ENCODE peak calls at places on chromosomes 12 and 14, in five cellular contexts. One of them, this sample, is unnamed. For H3K4me1, the result is how much of the 10 kb centered on the place peaks cover.

GRCh38 chr12:43551971-43552559 is at the start of gene ADAMTS20:
- DNase-seq in left ventricle myocardium inferior: no peak
- DNase-seq in aorta: no peak
- DNase-seq in keratinocyte: no peak
- DNase-seq in cardiac muscle cell: peak
- DNase-seq in this sample: peak

GRCh38 chr12:99722690-99723486 is 75.3 kb downstream of the GARIN6 start:
- DNase-seq in left ventricle myocardium inferior: no peak
- DNase-seq in aorta: no peak
- DNase-seq in keratinocyte: no peak
- DNase-seq in cardiac muscle cell: no peak
- DNase-seq in this sample: peak

GRCh38 chr14:30296956-30297405 is 262.0 kb upstream of the G2E3 start:
- DNase-seq in left ventricle myocardium inferior: no peak
- DNase-seq in aorta: no peak
- DNase-seq in keratinocyte: no peak
- DNase-seq in cardiac muscle cell: no peak
- DNase-seq in this sample: no peak

GRCh38 chr12:126512916-126513913 is 1448.0 kb downstream of the AACS start:
- DNase-seq in left ventricle myocardium inferior: no peak
- DNase-seq in aorta: no peak
- DNase-seq in keratinocyte: no peak
- DNase-seq in cardiac muscle cell: no peak
- DNase-seq in this sample: no peak

GRCh38 chr14:63510538-63510937 is 32.6 kb downstream of the PPP2R5E start:
- DNase-seq in left ventricle myocardium inferior: no peak
- DNase-seq in aorta: no peak
- DNase-seq in keratinocyte: no peak
- DNase-seq in cardiac muscle cell: no peak
- DNase-seq in this sample: no peak

GRCh38 chr12:14272954-14273910 is 92.2 kb upstream of the ATF7IP start:
- DNase-seq in left ventricle myocardium inferior: no peak
- DNase-seq in aorta: no peak
- DNase-seq in keratinocyte: peak
- DNase-seq in cardiac muscle cell: no peak
- DNase-seq in this sample: no peak

GRCh38 chr14:50389668-50390441 is 6.8 kb downstream of the CDKL1 start:
- DNase-seq in left ventricle myocardium inferior: no peak
- DNase-seq in aorta: no peak
- DNase-seq in keratinocyte: no peak
- DNase-seq in cardiac muscle cell: no peak
- DNase-seq in this sample: no peak

GRCh38 chr12:29146201-29146600 is 2.9 kb upstream of the FAR2 start:
- DNase-seq in left ventricle myocardium inferior: no peak
- DNase-seq in aorta: no peak
- DNase-seq in keratinocyte: no peak
- DNase-seq in cardiac muscle cell: no peak
- DNase-seq in this sample: no peak

GRCh38 chr12:116370004-116370404 is 92.5 kb upstream of the MED13L start:
- DNase-seq in left ventricle myocardium inferior: no peak
- DNase-seq in aorta: no peak
- DNase-seq in keratinocyte: no peak
- DNase-seq in cardiac muscle cell: peak
- DNase-seq in this sample: no peak

GRCh38 chr12:5442251-5443006 is 10.5 kb downstream of the NTF3 start:
- DNase-seq in left ventricle myocardium inferior: no peak
- DNase-seq in aorta: no peak
- DNase-seq in keratinocyte: no peak
- DNase-seq in cardiac muscle cell: peak
- DNase-seq in this sample: no peak

GRCh38 chr14:41605550-41606248 is 977 bp upstream of the LRFN5 start:
- DNase-seq in left ventricle myocardium inferior: no peak
- DNase-seq in aorta: no peak
- DNase-seq in keratinocyte: no peak
- DNase-seq in cardiac muscle cell: peak
- DNase-seq in this sample: peak

GRCh38 chr12:5969156-5969973 is 24.3 kb upstream of the ANO2 start:
- DNase-seq in left ventricle myocardium inferior: no peak
- DNase-seq in aorta: no peak
- DNase-seq in keratinocyte: no peak
- DNase-seq in cardiac muscle cell: no peak
- DNase-seq in this sample: peak

GRCh38 chr12:116539905-116540482 is 19.2 kb upstream of the MAP1LC3B2 start:
- DNase-seq in left ventricle myocardium inferior: peak
- DNase-seq in aorta: peak
- DNase-seq in keratinocyte: no peak
- DNase-seq in cardiac muscle cell: peak
- DNase-seq in this sample: peak

GRCh38 chr14:64943556-64943955 is 1.0 kb upstream of the GPX2 start:
- DNase-seq in left ventricle myocardium inferior: no peak
- DNase-seq in aorta: no peak
- DNase-seq in keratinocyte: no peak
- DNase-seq in cardiac muscle cell: no peak
- DNase-seq in this sample: no peak

GRCh38 chr12:117363953-117364486 is 2.6 kb upstream of the NOS1 start:
- DNase-seq in left ventricle myocardium inferior: no peak
- DNase-seq in aorta: no peak
- DNase-seq in keratinocyte: no peak
- DNase-seq in cardiac muscle cell: no peak
- DNase-seq in this sample: no peak

GRCh38 chr12:118925407-118926202 is 55.7 kb upstream of the SRRM4 start:
- DNase-seq in left ventricle myocardium inferior: no peak
- DNase-seq in aorta: no peak
- DNase-seq in keratinocyte: no peak
- DNase-seq in cardiac muscle cell: no peak
- DNase-seq in this sample: no peak

GRCh38 chr12:63944586-63945228 is 100.2 kb downstream of the SRGAP1 start:
- DNase-seq in left ventricle myocardium inferior: no peak
- DNase-seq in aorta: no peak
- DNase-seq in keratinocyte: no peak
- DNase-seq in cardiac muscle cell: no peak
- DNase-seq in this sample: no peak

GRCh38 chr14:99562848-99563748 is 40.9 kb downstream of the CCDC85C start:
- DNase-seq in left ventricle myocardium inferior: peak
- DNase-seq in aorta: peak
- DNase-seq in keratinocyte: no peak
- DNase-seq in cardiac muscle cell: peak
- DNase-seq in this sample: peak

GRCh38 chr12:88308825-88309224 is 166.7 kb downstream of the TMTC3 start:
- DNase-seq in left ventricle myocardium inferior: no peak
- DNase-seq in aorta: no peak
- DNase-seq in keratinocyte: no peak
- DNase-seq in cardiac muscle cell: peak
- DNase-seq in this sample: no peak

GRCh38 chr14:50423529-50423928 is 26.8 kb upstream of the CDKL1 start:
- DNase-seq in left ventricle myocardium inferior: no peak
- DNase-seq in aorta: no peak
- DNase-seq in keratinocyte: no peak
- DNase-seq in cardiac muscle cell: no peak
- DNase-seq in this sample: no peak

GRCh38 chr12:90909069-90909676 is 45.8 kb downstream of the CCER1 start:
- DNase-seq in left ventricle myocardium inferior: no peak
- DNase-seq in aorta: no peak
- DNase-seq in keratinocyte: no peak
- DNase-seq in cardiac muscle cell: peak
- DNase-seq in this sample: peak

GRCh38 chr14:64671591-64671990 is 32.6 kb upstream of the PLEKHG3 start:
- DNase-seq in left ventricle myocardium inferior: no peak
- DNase-seq in aorta: no peak
- DNase-seq in keratinocyte: no peak
- DNase-seq in cardiac muscle cell: peak
- DNase-seq in this sample: no peak

GRCh38 chr14:89292579-89293348 is 124.3 kb downstream of the FOXN3 start:
- DNase-seq in left ventricle myocardium inferior: no peak
- DNase-seq in aorta: peak
- DNase-seq in keratinocyte: no peak
- DNase-seq in cardiac muscle cell: no peak
- DNase-seq in this sample: no peak

GRCh38 chr12:109715310-109716091 is 1.9 kb downstream of the FAM222A start:
- DNase-seq in left ventricle myocardium inferior: peak
- DNase-seq in aorta: no peak
- DNase-seq in keratinocyte: no peak
- DNase-seq in cardiac muscle cell: peak
- DNase-seq in this sample: no peak
- H3K4me1 ChIP-seq in left ventricle myocardium inferior: half or more
- H3K4me1 ChIP-seq in aorta: under half
- H3K4me1 ChIP-seq in keratinocyte: under half
- H3K4me1 ChIP-seq in cardiac muscle cell: under half
- H3K4me1 ChIP-seq in this sample: under half

GRCh38 chr12:50573271-50573670 is 68.5 kb downstream of the DIP2B start:
- DNase-seq in left ventricle myocardium inferior: no peak
- DNase-seq in aorta: no peak
- DNase-seq in keratinocyte: no peak
- DNase-seq in cardiac muscle cell: no peak
- DNase-seq in this sample: no peak
- H3K4me1 ChIP-seq in left ventricle myocardium inferior: half or more
- H3K4me1 ChIP-seq in aorta: under half
- H3K4me1 ChIP-seq in keratinocyte: under half
- H3K4me1 ChIP-seq in cardiac muscle cell: under half
- H3K4me1 ChIP-seq in this sample: under half

GRCh38 chr12:576613-577110 is 86.6 kb downstream of the NINJ2 start:
- DNase-seq in left ventricle myocardium inferior: no peak
- DNase-seq in aorta: no peak
- DNase-seq in keratinocyte: no peak
- DNase-seq in cardiac muscle cell: no peak
- DNase-seq in this sample: peak

GRCh38 chr12:573226-573625 is 90.0 kb downstream of the NINJ2 start:
- DNase-seq in left ventricle myocardium inferior: peak
- DNase-seq in aorta: no peak
- DNase-seq in keratinocyte: no peak
- DNase-seq in cardiac muscle cell: no peak
- DNase-seq in this sample: no peak

GRCh38 chr12:574475-575128 is 88.6 kb downstream of the NINJ2 start:
- DNase-seq in left ventricle myocardium inferior: no peak
- DNase-seq in aorta: no peak
- DNase-seq in keratinocyte: no peak
- DNase-seq in cardiac muscle cell: no peak
- DNase-seq in this sample: no peak

GRCh38 chr12:575948-576612 is 87.2 kb downstream of the NINJ2 start:
- DNase-seq in left ventricle myocardium inferior: peak
- DNase-seq in aorta: peak
- DNase-seq in keratinocyte: no peak
- DNase-seq in cardiac muscle cell: peak
- DNase-seq in this sample: peak

DNA sequence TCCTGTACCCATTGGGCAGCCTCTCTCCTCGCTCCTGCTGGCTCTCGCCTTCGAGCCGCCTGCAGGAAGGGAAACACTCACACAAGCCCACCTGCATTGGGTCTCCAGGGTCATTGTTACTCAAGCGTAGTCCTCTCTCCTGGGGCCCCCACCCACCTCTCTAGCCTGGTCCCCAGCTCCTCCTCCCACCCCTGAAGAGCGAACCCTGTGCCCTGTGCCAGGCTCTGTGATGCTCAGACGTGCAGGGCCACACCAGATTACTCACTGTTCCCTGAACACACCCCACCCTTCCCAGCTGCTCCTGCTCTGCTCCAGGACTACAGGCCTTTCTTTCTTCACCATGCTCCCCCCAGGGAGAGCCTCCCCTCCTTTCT is 88.1 kb downstream of the NINJ2 start:
- DNase-seq in left ventricle myocardium inferior: no peak
- DNase-seq in aorta: peak
- DNase-seq in keratinocyte: no peak
- DNase-seq in cardiac muscle cell: no peak
- DNase-seq in this sample: no peak
- H3K4me1 ChIP-seq in left ventricle myocardium inferior: half or more
- H3K4me1 ChIP-seq in aorta: under half
- H3K4me1 ChIP-seq in keratinocyte: half or more
- H3K4me1 ChIP-seq in cardiac muscle cell: under half
- H3K4me1 ChIP-seq in this sample: under half

GRCh38 chr12:65840793-65841670 is 16.7 kb downstream of the HMGA2 start:
- DNase-seq in left ventricle myocardium inferior: no peak
- DNase-seq in aorta: no peak
- DNase-seq in keratinocyte: no peak
- DNase-seq in cardiac muscle cell: no peak
- DNase-seq in this sample: peak
- H3K4me1 ChIP-seq in left ventricle myocardium inferior: under half
- H3K4me1 ChIP-seq in aorta: under half
- H3K4me1 ChIP-seq in keratinocyte: under half
- H3K4me1 ChIP-seq in cardiac muscle cell: under half
- H3K4me1 ChIP-seq in this sample: under half

DNA sequence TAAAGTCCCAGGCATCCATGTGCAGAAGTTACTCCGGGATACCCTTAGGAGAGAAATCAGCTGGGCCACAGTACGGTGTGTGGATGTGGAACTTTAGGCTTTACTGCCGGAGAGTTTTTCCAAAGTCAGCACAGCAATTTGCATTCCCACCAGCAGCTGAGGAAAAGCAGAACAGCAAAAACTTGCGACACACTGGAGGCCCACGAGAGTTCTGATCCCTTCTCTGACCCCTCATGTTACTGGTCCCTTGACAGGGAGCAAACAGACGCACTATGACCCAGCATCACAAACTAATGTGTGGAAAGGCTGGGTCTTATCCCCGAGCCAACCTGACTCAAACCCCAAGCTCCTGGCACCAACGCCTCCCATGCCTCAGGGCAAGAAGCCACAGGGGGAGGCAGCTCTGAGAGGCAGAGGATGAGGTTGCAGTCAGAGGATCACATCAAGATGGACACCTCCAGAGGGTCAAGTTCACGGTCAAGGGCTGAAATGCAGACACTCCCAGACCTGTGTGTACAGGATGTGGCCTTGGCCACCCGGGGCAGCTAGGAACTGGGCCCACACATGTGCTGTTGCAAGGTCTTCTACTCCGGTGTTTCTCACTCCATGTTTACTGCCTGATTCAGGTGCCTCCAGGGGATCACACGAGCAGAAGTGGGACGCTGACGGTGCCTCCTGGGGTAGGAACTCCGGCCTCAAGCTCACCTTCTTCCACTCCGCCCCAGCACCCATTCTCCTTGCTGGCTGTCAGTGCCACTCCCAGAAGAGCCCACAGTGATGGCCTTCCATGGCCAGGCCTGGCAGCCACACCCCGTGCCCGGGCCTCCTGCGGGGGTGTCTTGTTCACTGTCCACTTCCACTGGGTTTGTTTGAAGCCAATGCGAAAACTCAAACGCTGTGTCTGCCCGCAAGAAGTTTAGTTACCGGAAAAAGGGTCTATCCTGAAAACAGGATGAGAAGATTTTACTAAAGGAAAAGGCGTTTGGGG is 38.4 kb downstream of the CCDC88C start:
- DNase-seq in left ventricle myocardium inferior: no peak
- DNase-seq in aorta: no peak
- DNase-seq in keratinocyte: no peak
- DNase-seq in cardiac muscle cell: no peak
- DNase-seq in this sample: no peak
- H3K4me1 ChIP-seq in left ventricle myocardium inferior: under half
- H3K4me1 ChIP-seq in aorta: under half
- H3K4me1 ChIP-seq in keratinocyte: under half
- H3K4me1 ChIP-seq in cardiac muscle cell: under half
- H3K4me1 ChIP-seq in this sample: under half